ENCODE peak calls at places on chromosome 2, in ten cellular contexts. W is CD8-positive, alpha-beta memory T cell; S is naive B cell; R is tibial artery; M is KBM-7; T is NCI-H526; L is activated T-cell treated with anti-CD3 and anti-CD28 coated beads for 1 hour; O is T-helper 1 cell; F is stimulated activated naive CD8-positive, alpha-beta T cell treated with anti-CD3 and anti-CD28 coated beads, Interleukin-15, amount 100 ng/mL, for 72 hours; Q is effector memory CD4-positive, alpha-beta T cell. A is an unnamed sample.

GRCh38 chr2:9234680-9235387 is 28.2 kb downstream of the ASAP2 start:
- DNase-seq in S (no peak), F (no peak), W (no peak), O (no peak), L (no peak), Q (no peak), R (no peak), T (peak; percentile 41), M (peak; percentile 84), A (no peak)

GRCh38 chr2:239184968-239185903 is 215.6 kb downstream of the HDAC4 start:
- DNase-seq in F (no peak), M (no peak), Q (no peak), T (no peak), W (no peak), L (no peak), R (no peak), O (no peak), S (no peak), A (no peak)

GRCh38 chr2:134410831-134411231 is 157.0 kb downstream of the MGAT5 start:
- DNase-seq in F (no peak), S (no peak), T (no peak), Q (no peak), W (no peak), O (no peak), M (no peak), L (no peak), R (no peak), A (peak; percentile 22)

GRCh38 chr2:160356485-160356884 is 137.1 kb downstream of the RBMS1 start:
- DNase-seq in S (no peak), R (no peak), Q (no peak), L (no peak), W (no peak), F (no peak), M (no peak), O (no peak), T (no peak), A (no peak)

GRCh38 chr2:241506793-241507429 is 1.5 kb downstream of the STK25 start:
- DNase-seq in F (no peak), Q (no peak), W (no peak), R (no peak), O (no peak), L (no peak), S (no peak), T (no peak), M (no peak), A (peak; percentile 53)

GRCh38 chr2:196486145-196486544 is 153.4 kb upstream of the CCDC150 start:
- DNase-seq in F (no peak), S (no peak), T (no peak), M (no peak), W (no peak), R (no peak), L (no peak), O (no peak), Q (no peak), A (no peak)

GRCh38 chr2:237383991-237384671 is 29.8 kb downstream of the COL6A3 start:
- DNase-seq in S (no peak), T (no peak), R (no peak), F (no peak), Q (no peak), M (no peak), L (no peak), W (no peak), O (no peak), A (no peak)

GRCh38 chr2:85718006-85718391 is 23.8 kb downstream of the GNLY start:
- DNase-seq in T (peak; percentile 3), R (no peak), M (peak; percentile 62), W (no peak), Q (no peak), F (no peak), S (no peak), L (no peak), O (no peak), A (no peak)

GRCh38 chr2:176020400-176020799 is 18.3 kb upstream of the LNPK start:
- DNase-seq in M (no peak), F (no peak), T (no peak), S (no peak), L (no peak), O (no peak), R (no peak), W (no peak), Q (no peak), A (no peak)

GRCh38 chr2:120132190-120132589 is 91.0 kb downstream of the TMEM185B start:
- DNase-seq in W (no peak), F (no peak), T (no peak), R (no peak), M (no peak), S (no peak), L (no peak), Q (no peak), O (no peak), A (no peak)

GRCh38 chr2:119449526-119449925 is 17.9 kb downstream of the TMEM37 start:
- DNase-seq in S (no peak), F (no peak), M (no peak), O (no peak), W (no peak), Q (no peak), T (no peak), R (no peak), L (no peak), A (no peak)

GRCh38 chr2:187390891-187391290 is 57.2 kb downstream of the CALCRL start:
- DNase-seq in F (no peak), M (no peak), S (no peak), T (no peak), Q (no peak), O (no peak), W (no peak), R (no peak), L (no peak), A (no peak)

GRCh38 chr2:1991126-1991525 is 246.8 kb upstream of the PXDN start:
- DNase-seq in Q (no peak), R (no peak), T (no peak), M (no peak), W (no peak), O (no peak), S (no peak), L (no peak), F (no peak), A (no peak)

A was measured in NCI-H82.